ENCODE peak calls at places on chromosomes 1 and 21, in five cellular contexts. M is lower lobe of right lung, J is IMR-90, G is AG04450, C is right lobe of liver. Y is an unnamed sample.

GRCh38 chr1:46948629-46949282 is 7.5 kb upstream of the CYP4A11 start:
- DNase-seq in M (peak; percentile 45), G (no peak), C (peak; percentile 58), J (no peak), Y (no peak)

GRCh38 chr21:41762236-41762635 is 4.6 kb downstream of the RIPK4 start:
- DNase-seq in C (no peak), M (no peak), J (no peak), G (no peak), Y (no peak)

GRCh38 chr1:65812065-65812464 is 19.4 kb downstream of the PDE4B start:
- DNase-seq in J (peak; percentile 95), C (no peak), M (no peak), G (peak; percentile 72), Y (no peak)

GRCh38 chr1:214280386-214281029 is 451 bp upstream of the SMYD2 start:
- DNase-seq in C (peak; percentile 57), G (no peak), M (peak; percentile 63), J (peak; percentile 37), Y (no peak)

GRCh38 chr1:104172243-104172681 is 422.6 kb downstream of the AMY1C start:
- DNase-seq in M (no peak), J (no peak), C (no peak), G (no peak), Y (peak; percentile 93)

GRCh38 chr1:2968471-2968881 is 52.8 kb upstream of the ACTRT2 start:
- DNase-seq in G (no peak), M (no peak), C (peak; percentile 28), J (no peak), Y (peak; percentile 79)

GRCh38 chr1:66801176-66801575 is at the start of gene INSL5:
- DNase-seq in G (no peak), M (no peak), J (no peak), C (no peak), Y (no peak)

GRCh38 chr1:32500387-32501209 is 35.7 kb downstream of the ZBTB8B start:
- DNase-seq in M (peak; percentile 85), C (peak; percentile 59), G (no peak), J (peak; percentile 49), Y (no peak)

GRCh38 chr1:11934295-11935039 is at the start of gene PLOD1:
- DNase-seq in C (peak; percentile 96), M (peak; percentile 91), J (peak; percentile 84), G (peak; percentile 71), Y (no peak)

GRCh38 chr1:49036700-49037099 is 260.0 kb upstream of the BEND5 start:
- DNase-seq in J (no peak), M (no peak), C (no peak), G (no peak), Y (no peak)

GRCh38 chr1:26263212-26263611 is 16.7 kb upstream of the SH3BGRL3 start:
- DNase-seq in J (no peak), G (no peak), C (no peak), M (no peak), Y (no peak)

GRCh38 chr21:45421846-45422775 is 17.1 kb downstream of the COL18A1 start:
- DNase-seq in C (no peak), M (peak; percentile 42), G (no peak), J (no peak), Y (peak; percentile 81)

GRCh38 chr1:58885998-58886397 is 102.2 kb upstream of the JUN start:
- DNase-seq in C (no peak), M (no peak), G (no peak), J (no peak), Y (no peak)

GRCh38 chr1:166975361-166976129 is at the start of gene ILDR2:
- DNase-seq in J (peak; percentile 5), G (no peak), M (peak; percentile 64), C (peak; percentile 84), Y (no peak)

GRCh38 chr21:44024895-44025353 is 12.8 kb downstream of the TRAPPC10 start:
- DNase-seq in G (peak; percentile 15), J (peak; percentile 67), M (peak; percentile 68), C (no peak), Y (no peak)

GRCh38 chr1:44418022-44418673 is 13.1 kb downstream of the RNF220 start:
- DNase-seq in G (no peak), J (no peak), M (peak; percentile 49), C (no peak), Y (no peak)

GRCh38 chr1:153880962-153881361 is 41.8 kb downstream of the GATAD2B start:
- DNase-seq in M (peak; percentile 87), C (peak; percentile 79), J (peak; percentile 98), G (peak; percentile 96), Y (no peak)

GRCh38 chr1:208047975-208048374 is 137.1 kb upstream of the CD34 start:
- DNase-seq in C (peak; percentile 59), J (no peak), G (no peak), M (no peak), Y (no peak)

GRCh38 chr1:210626341-210626740 is 297.6 kb downstream of the HHAT start:
- DNase-seq in C (no peak), M (no peak), G (no peak), J (no peak), Y (no peak)

GRCh38 chr1:184545601-184546000 is 158.8 kb downstream of the C1orf21 start:
- DNase-seq in C (no peak), M (no peak), G (no peak), J (peak; percentile 52), Y (no peak)

GRCh38 chr1:109263234-109263596 is 13.9 kb downstream of the CELSR2 start:
- DNase-seq in C (no peak), J (no peak), G (no peak), M (no peak), Y (no peak)

GRCh38 chr1:41681331-41682136 is 197.1 kb upstream of the EDN2 start:
- DNase-seq in M (no peak), G (no peak), C (no peak), J (peak; percentile 52), Y (no peak)

GRCh38 chr1:33096358-33097005 is 15.5 kb downstream of the AZIN2 start:
- DNase-seq in C (peak; percentile 29), G (peak; percentile 39), J (peak; percentile 75), M (no peak), Y (no peak)

GRCh38 chr1:178645157-178645825 is 79.8 kb upstream of the RALGPS2 start:
- DNase-seq in J (peak; percentile 37), C (no peak), G (no peak), M (no peak), Y (no peak)

GRCh38 chr1:110684476-110684875 is 9.7 kb upstream of the KCNA3 start:
- DNase-seq in G (no peak), C (no peak), J (peak; percentile 45), M (no peak), Y (no peak)

DNA sequence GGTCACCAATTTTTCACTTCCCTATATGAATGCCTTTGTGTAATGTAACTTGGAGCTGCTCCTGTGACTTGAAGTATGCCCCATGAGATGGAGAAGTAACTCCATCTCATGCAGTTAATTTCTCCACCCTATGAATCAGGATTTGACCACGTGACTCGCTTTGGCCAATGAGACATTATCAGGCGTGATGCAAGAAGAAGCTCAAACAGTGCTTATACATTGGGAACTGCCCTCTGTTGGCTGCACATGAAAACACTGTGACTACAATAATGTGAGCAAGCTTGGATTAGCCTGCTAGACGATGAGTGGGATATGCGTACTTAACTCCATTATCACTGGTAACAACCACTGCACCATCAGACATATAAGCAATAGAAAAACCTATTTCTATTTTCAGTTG is 684.4 kb downstream of the PLA2G4A start:
- DNase-seq in J (no peak), C (no peak), G (no peak), M (no peak), Y (no peak)
- TF ChIP-seq CTCF in J (no peak), C (no peak), G (no peak), M (no peak), Y (no peak)

DNA sequence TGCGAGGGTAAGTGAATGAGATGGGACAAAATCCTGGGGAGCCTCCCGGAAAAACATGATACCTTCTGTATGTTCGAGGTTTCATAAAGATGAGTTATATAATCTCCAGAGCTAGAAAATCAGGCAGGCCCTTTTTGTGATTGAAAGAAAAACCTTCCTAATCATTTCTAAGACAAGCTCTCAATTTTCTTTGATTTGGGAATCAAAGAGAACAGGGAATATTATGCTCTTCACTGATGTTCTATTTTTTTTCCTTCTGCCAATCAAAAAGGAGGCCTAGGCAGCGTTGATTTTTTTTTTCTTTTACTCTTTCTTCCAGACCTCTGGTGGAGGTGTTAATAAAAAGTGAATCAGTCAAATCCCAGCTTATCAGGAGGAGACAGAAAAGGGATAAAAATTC is 34.5 kb downstream of the DIRAS3 start:
- DNase-seq in J (no peak), C (no peak), M (no peak), G (no peak), Y (no peak)
- TF ChIP-seq CTCF in J (no peak), C (no peak), M (no peak), G (no peak), Y (no peak)

DNA sequence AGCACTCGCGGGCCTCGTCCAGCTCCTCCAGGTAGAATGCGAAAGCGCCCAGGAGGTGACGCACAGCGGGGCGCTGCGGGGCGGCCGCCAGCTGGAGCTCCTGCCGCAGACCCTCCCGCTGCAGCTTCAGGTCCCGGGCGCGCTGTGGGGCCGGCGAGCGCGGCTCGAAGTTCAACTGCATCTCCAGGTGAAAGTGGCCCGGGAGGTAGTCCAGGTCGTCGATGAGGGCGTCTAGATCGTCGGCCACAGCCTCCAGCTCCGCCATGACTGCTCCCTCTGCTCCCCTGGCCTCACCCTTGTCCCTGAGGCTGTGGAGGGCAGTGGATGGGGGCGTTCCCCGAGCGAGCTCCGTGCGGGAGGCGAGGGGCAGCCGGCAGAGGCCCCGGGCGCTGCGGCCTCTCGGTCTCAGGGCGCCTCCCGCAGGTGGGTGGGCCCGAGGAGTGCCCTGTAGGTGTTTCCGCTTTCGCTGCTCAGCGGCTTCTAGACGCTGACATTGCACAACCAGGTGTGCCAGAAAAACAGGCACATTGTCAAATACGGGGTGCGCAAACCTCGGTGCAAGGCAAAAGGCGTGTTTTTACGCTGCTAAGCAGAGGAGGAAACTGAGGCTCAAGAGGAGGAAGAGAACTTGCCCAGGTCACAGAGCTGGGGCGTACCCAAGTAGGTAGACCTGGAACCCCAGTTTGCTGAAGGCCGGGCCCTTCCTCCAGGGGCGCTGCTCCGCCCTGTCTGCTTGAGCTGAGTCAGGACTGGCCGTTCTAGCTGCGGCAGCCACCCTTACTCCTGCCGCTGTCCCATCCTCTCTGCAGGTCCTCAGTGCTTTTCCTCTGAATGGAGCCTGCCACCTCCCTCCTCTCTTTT is at the start of gene TTC22:
- DNase-seq in J (no peak), C (peak; percentile 78), M (peak; percentile 85), G (no peak), Y (peak; percentile 79)
- TF ChIP-seq CTCF in J (no peak), C (peak; percentile 55), M (peak; percentile 53), G (peak; percentile 23), Y (peak; percentile 42)

GRCh38 chr1:202411421-202411820 is 62.9 kb downstream of the PPP1R12B start:
- DNase-seq in J (no peak), M (no peak), C (no peak), G (no peak), Y (no peak)

DNA sequence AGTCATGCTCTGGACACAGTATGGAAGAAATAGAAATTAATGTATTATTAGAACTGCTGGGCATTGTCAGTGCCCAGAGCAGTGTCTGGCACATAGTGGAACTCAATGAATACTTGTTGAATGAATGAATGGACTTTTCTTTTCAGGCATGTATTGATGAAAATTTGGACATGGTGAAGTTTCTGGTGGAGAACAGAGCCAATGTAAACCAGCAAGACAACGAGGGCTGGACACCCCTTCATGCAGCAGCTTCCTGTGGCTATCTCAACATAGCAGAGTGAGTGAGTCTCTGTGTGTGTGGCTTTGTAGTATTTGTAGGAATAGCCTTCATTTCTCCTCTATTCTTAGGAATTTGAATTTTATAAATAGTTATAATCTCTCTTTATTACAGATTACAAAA is 68.1 kb downstream of the PPP1R12B start:
- DNase-seq in G (no peak), C (no peak), M (no peak), J (peak; percentile 41), Y (no peak)
- TF ChIP-seq CTCF in G (no peak), C (no peak), M (no peak), J (no peak), Y (no peak)

GRCh38 chr1:245516178-245516829 is 361.5 kb downstream of the KIF26B start:
- DNase-seq in M (no peak), G (peak; percentile 38), C (no peak), J (peak; percentile 67), Y (no peak)
- TF ChIP-seq CTCF in M (peak; percentile 22), G (peak; percentile 67), C (no peak), J (peak; percentile 50), Y (peak; percentile 65)

GRCh38 chr1:205827623-205828022 is 14.6 kb upstream of the SLC41A1 start:
- DNase-seq in G (no peak), M (no peak), J (no peak), C (no peak), Y (no peak)
- TF ChIP-seq CTCF in G (no peak), M (no peak), J (no peak), C (no peak), Y (no peak)

Y was measured in chondrocyte.